ENCODE peak calls at places on chromosomes 4 and X, in four cellular contexts. S, Y, X and B are unnamed samples.

GRCh38 chrX:153609917-153610833 is 11.2 kb upstream of the CCNQ start:
- DNase-seq in S (peak; percentile 78), X (peak; percentile 60), Y (peak; percentile 59), B (peak; percentile 61)

GRCh38 chr4:73662709-73663546 is 42.7 kb upstream of the RASSF6 start:
- DNase-seq in S (no peak), X (peak; percentile 80), Y (peak; percentile 74), B (peak; percentile 70)

GRCh38 chrX:153926863-153927685 is 1.0 kb upstream of the ARHGAP4 start:
- DNase-seq in S (no peak), Y (peak; percentile 11), X (peak; percentile 52), B (no peak)

GRCh38 chr4:55706526-55706925 is 70.4 kb upstream of the NMU start:
- DNase-seq in X (no peak), S (no peak), Y (no peak), B (no peak)

GRCh38 chr4:16715482-16715881 is 183.0 kb downstream of the LDB2 start:
- DNase-seq in X (no peak), Y (no peak), S (no peak), B (no peak)

GRCh38 chr4:1021386-1022050 is 10.1 kb downstream of the FGFRL1 start:
- DNase-seq in S (no peak), Y (no peak), X (no peak), B (no peak)

GRCh38 chr4:102825261-102826071 is 1.9 kb downstream of the UBE2D3 start:
- DNase-seq in X (peak; percentile 77), S (no peak), Y (peak; percentile 74), B (peak; percentile 82)

GRCh38 chr4:25343671-25344070 is 31.1 kb downstream of the ZCCHC4 start:
- DNase-seq in Y (no peak), X (peak; percentile 89), S (no peak), B (no peak)

GRCh38 chrX:130082244-130083106 is 27.8 kb downstream of the ELF4 start:
- DNase-seq in X (no peak), S (no peak), Y (no peak), B (no peak)

GRCh38 chr4:76233967-76234678 is 17.4 kb upstream of the FAM47E start:
- DNase-seq in X (peak; percentile 51), Y (no peak), S (no peak), B (no peak)

GRCh38 chrX:22365460-22365859 is 92.7 kb downstream of the CBLL2 start:
- DNase-seq in Y (peak; percentile 96), X (peak; percentile 90), S (no peak), B (peak; percentile 96)

GRCh38 chr4:2079926-2080325 is 20.8 kb downstream of the NAT8L start:
- DNase-seq in X (no peak), S (no peak), Y (no peak), B (no peak)

GRCh38 chr4:187289371-187289770 is 565.7 kb upstream of the FAT1 start:
- DNase-seq in Y (no peak), S (no peak), X (peak; percentile 40), B (no peak)

GRCh38 chr4:17687237-17687857 is 72.9 kb downstream of the MED28 start:
- DNase-seq in Y (no peak), X (no peak), S (no peak), B (no peak)